ENCODE peak calls at places on chromosomes 13 and 19, in six cellular contexts. N is IMR-90, G is H9, O is neuronal stem cell, P is mesenchymal stem cell, Q is H1. D is an unnamed sample.

GRCh38 chr19:12987781-12988180 is 7.5 kb upstream of the NFIX start:
- DNase-seq in G (no peak), O (no peak), N (no peak), Q (no peak), P (no peak), D (no peak)

GRCh38 chr19:39915101-39915847 is 19.2 kb downstream of the FCGBP start:
- DNase-seq in N (no peak), O (no peak), P (no peak), G (peak; percentile 65), Q (no peak), D (no peak)

GRCh38 chr13:107866666-107867623 is 348.4 kb downstream of the LIG4 start:
- DNase-seq in Q (no peak), N (peak; percentile 66), O (peak; percentile 33), G (peak; percentile 43), P (peak; percentile 68), D (no peak)

GRCh38 chr19:6211632-6212402 is 68.0 kb downstream of the MLLT1 start:
- DNase-seq in O (no peak), N (no peak), P (no peak), Q (no peak), G (no peak), D (peak; percentile 82)

GRCh38 chr13:98839826-98840769 is 87.6 kb upstream of the SLC15A1 start:
- DNase-seq in N (peak; percentile 47), G (peak; percentile 90), Q (peak; percentile 54), O (peak; percentile 49), P (peak; percentile 59), D (peak; percentile 77)

GRCh38 chr13:98800078-98800477 is 47.6 kb upstream of the SLC15A1 start:
- DNase-seq in N (no peak), G (no peak), Q (no peak), O (no peak), P (no peak), D (no peak)

GRCh38 chr19:2477732-2478191 is 1.8 kb downstream of the GADD45B start:
- DNase-seq in Q (no peak), P (peak; percentile 68), N (peak; percentile 49), G (no peak), O (no peak), D (peak; percentile 58)

GRCh38 chr13:42239644-42240043 is 32.3 kb upstream of the AKAP11 start:
- DNase-seq in O (no peak), G (no peak), P (peak; percentile 15), N (peak; percentile 7), Q (no peak), D (no peak)

GRCh38 chr13:107157272-107157671 is 589.3 kb upstream of the ARGLU1 start:
- DNase-seq in G (no peak), O (no peak), Q (no peak), N (peak; percentile 1), P (no peak), D (no peak)

GRCh38 chr19:54462713-54463530 is 656 bp downstream of the LENG9 start:
- DNase-seq in Q (no peak), O (peak; percentile 59), P (peak; percentile 74), N (peak; percentile 46), G (peak; percentile 81), D (peak; percentile 65)

GRCh38 chr13:36709136-36709895 is 35.5 kb downstream of the SERTM1 start:
- DNase-seq in Q (no peak), N (no peak), G (no peak), O (no peak), P (no peak), D (no peak)

GRCh38 chr19:27736225-27736624 is 1476.7 kb downstream of the UQCRFS1 start:
- DNase-seq in G (no peak), Q (no peak), O (no peak), P (no peak), N (no peak), D (no peak)

GRCh38 chr19:3125900-3126524 is 9.8 kb upstream of the GNA15 start:
- DNase-seq in G (peak; percentile 95), Q (peak; percentile 85), P (peak; percentile 30), N (no peak), O (no peak), D (peak; percentile 80)

GRCh38 chr13:77779461-77780272 is 82.2 kb downstream of the SLAIN1 start:
- DNase-seq in P (peak; percentile 72), G (no peak), Q (no peak), N (peak; percentile 74), O (peak; percentile 33), D (peak; percentile 84)

GRCh38 chr13:43687038-43687437 is 99.7 kb downstream of the ENOX1 start:
- DNase-seq in O (no peak), N (no peak), Q (no peak), P (no peak), G (no peak), D (no peak)

DNA sequence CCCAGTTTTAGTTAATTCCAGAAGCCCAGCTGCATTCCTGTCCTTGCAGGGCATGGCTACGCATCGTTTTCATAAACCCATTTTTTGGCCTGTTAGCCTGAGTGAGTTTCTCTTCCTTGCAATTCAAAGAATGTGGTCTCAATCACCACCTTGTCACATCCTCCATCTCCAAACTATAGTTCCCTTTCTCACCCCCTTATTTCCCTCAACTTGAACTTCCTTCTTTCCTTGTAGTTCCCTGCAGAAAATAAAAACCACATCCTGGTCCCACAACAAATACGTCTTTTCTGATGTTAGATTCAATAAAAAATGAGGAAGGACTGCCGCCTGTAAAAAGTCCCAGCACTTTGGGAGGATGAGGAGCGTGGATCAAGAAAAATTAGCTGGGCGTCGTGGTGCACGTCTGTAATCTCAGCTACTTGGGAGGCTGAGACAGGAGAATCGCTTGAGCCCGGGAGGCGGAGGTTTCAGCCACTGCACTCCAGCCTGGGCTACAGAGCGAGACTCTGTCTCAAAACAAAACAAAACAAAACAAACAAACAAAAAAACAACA is 13.2 kb downstream of the ADGRE3 start:
- DNase-seq in Q (no peak), N (no peak), O (no peak), P (no peak), G (no peak), D (no peak)
- H4K91ac ChIP-seq in Q (no peak overlapping the region), N (no peak overlapping the region), O (no peak overlapping the region), P (no peak overlapping the region), G (no peak overlapping the region), D (no peak overlapping the region)

DNA sequence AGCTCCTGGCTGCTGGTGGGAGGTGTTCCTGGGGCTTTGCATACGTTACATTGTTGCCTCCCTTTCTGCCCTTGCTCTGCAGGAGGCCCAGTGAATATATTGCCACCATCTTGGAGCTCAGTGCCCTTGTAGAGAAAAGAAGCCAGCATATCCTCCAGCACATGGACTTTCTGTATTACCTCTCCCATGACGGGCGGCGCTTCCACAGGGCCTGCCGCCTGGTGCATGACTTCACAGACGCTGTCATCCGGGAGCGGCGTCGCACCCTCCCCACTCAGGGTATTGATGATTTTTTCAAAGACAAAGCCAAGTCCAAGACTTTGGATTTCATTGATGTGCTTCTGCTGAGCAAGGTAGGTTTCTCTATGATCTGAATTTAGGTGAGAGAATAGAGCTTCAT is 10.5 kb downstream of the CYP4F12 start:
- DNase-seq in P (no peak), Q (no peak), G (no peak), N (no peak), O (no peak), D (no peak)
- H4K91ac ChIP-seq in P (no peak overlapping the region), Q (no peak overlapping the region), G (no peak overlapping the region), N (no peak overlapping the region), O (no peak overlapping the region), D (no peak overlapping the region)

DNA sequence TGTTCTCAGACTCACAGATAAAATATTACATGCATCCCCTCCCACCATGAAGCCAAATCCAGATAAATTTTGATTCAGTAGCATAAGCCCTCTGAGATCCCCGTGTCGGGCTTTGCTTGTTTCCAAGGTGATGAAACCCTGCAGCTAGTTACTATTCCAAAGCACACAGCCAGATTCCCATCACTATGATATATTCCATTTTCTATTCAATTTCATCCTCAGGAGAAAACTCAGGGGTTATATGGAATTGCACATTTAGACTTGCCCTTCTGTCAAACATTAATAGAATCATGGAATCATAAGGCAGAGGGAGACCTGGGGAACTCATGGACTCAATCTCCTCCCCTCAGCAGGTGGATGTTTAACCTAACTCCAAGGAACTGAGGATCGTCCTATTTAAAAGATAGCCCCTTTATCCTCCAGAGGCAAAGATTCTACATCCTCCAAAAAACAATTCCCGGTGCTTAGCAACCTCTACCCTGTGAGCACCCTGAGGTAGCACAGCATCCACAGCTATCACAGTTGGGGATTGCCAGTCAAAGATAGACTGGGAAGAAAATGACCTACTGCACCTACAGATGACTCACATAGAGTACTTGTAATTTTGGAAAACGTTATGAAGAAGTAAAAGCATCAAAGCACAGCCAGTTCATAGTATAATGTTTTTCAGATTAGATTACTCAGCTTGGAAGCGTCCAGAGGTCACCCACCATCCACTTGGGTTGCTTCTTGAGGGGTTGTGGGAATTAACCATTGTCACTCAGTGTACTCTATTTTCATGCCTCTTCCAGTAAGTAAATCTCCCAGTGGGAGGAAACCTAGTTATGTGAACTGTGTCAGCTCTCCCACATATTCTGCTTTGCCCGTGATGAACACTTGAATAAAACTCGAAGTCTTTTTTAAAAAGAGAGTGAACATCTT is 9.1 kb upstream of the FAM124A start:
- DNase-seq in Q (no peak), O (no peak), G (no peak), P (no peak), N (no peak), D (no peak)
- H4K91ac ChIP-seq in Q (no peak overlapping the region), O (no peak overlapping the region), G (no peak overlapping the region), P (no peak overlapping the region), N (no peak overlapping the region), D (no peak overlapping the region)

DNA sequence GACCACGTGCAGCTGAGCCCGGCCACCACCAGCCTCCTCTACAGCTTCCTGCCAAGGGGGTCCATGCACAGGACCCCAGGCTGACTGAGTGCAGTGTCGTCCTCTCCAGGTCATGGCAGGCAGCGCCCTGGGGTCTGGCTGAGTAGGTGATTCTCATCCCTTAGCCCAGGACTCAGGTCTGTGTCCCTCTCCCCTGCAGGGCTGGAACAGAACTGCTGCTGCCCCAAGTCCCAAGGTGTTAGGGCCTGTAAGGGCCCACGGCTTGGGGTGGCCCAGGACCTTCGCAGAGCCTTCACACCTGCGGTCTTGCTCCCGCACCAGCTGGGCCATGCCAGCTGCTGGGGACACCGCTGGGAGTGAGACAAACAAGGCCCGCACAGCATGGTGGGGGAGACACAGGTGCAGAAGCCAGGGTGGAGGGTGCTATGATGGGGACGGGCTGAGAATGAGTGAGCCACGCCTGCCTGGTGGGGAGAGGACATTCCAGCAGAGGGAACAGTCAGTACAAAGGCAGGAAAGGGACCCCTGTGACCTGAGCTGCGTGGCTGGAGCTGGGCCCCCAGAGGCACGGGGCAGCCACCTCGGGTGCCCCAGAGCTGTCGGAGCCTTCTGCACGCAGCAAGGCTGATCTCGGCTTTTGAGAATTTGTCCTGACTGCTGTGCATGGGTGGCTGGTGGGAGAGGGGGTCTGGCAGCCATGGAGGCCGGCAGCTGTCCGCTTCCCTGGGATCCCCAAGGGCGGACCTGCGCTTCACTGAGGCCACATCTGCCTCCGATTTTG is 11.9 kb downstream of the PLEKHF1 start:
- DNase-seq in N (no peak), P (no peak), G (no peak), O (no peak), Q (no peak), D (no peak)
- H4K91ac ChIP-seq in N (no peak overlapping the region), P (no peak overlapping the region), G (no peak overlapping the region), O (no peak overlapping the region), Q (no peak overlapping the region), D (no peak overlapping the region)

GRCh38 chr13:29465741-29466293 is 129.7 kb downstream of the SLC7A1 start:
- DNase-seq in G (no peak), P (peak; percentile 68), N (peak; percentile 62), Q (no peak), O (no peak), D (no peak)
- H4K91ac ChIP-seq in G (no peak overlapping the region), P (no peak overlapping the region), N (no peak overlapping the region), Q (no peak overlapping the region), O (no peak overlapping the region), D (no peak overlapping the region)